ENCODE peak calls at places on chromosome 2, in nine cellular contexts. One of them, this sample, is unnamed.

GRCh38 chr2:79593237-79593867 is 80.5 kb downstream of the CTNNA2 start:
- DNase-seq in MM.1S: no peak
- DNase-seq in fibroblast of lung: no peak
- DNase-seq in HCT116: no peak
- DNase-seq in GM23248: no peak
- DNase-seq in GM12878: no peak
- DNase-seq in H1: no peak
- DNase-seq in PC-9: no peak
- DNase-seq in neural progenitor cell: no peak
- DNase-seq in this sample: no peak

GRCh38 chr2:45396671-45397070 is 214.4 kb downstream of the SRBD1 start:
- DNase-seq in MM.1S: no peak
- DNase-seq in fibroblast of lung: peak; percentile 28
- DNase-seq in HCT116: no peak
- DNase-seq in GM23248: no peak
- DNase-seq in GM12878: no peak
- DNase-seq in H1: no peak
- DNase-seq in PC-9: no peak
- DNase-seq in neural progenitor cell: no peak
- DNase-seq in this sample: no peak

GRCh38 chr2:13005048-13005447 is 288.3 kb downstream of the TRIB2 start:
- DNase-seq in MM.1S: no peak
- DNase-seq in fibroblast of lung: no peak
- DNase-seq in HCT116: no peak
- DNase-seq in GM23248: no peak
- DNase-seq in GM12878: no peak
- DNase-seq in H1: no peak
- DNase-seq in PC-9: no peak
- DNase-seq in neural progenitor cell: no peak
- DNase-seq in this sample: no peak

GRCh38 chr2:205807758-205808157 is 125.5 kb downstream of the NRP2 start:
- DNase-seq in MM.1S: no peak
- DNase-seq in fibroblast of lung: no peak
- DNase-seq in HCT116: no peak
- DNase-seq in GM23248: peak; percentile 6
- DNase-seq in GM12878: no peak
- DNase-seq in H1: no peak
- DNase-seq in PC-9: no peak
- DNase-seq in neural progenitor cell: no peak
- DNase-seq in this sample: no peak

GRCh38 chr2:234329202-234329930 is 167.5 kb downstream of the ARL4C start:
- DNase-seq in MM.1S: no peak
- DNase-seq in fibroblast of lung: peak; percentile 10
- DNase-seq in HCT116: no peak
- DNase-seq in GM23248: peak; percentile 38
- DNase-seq in GM12878: no peak
- DNase-seq in H1: no peak
- DNase-seq in PC-9: peak; percentile 88
- DNase-seq in neural progenitor cell: no peak
- DNase-seq in this sample: no peak

GRCh38 chr2:98372579-98372978 is 26.3 kb downstream of the CNGA3 start:
- DNase-seq in MM.1S: no peak
- DNase-seq in fibroblast of lung: no peak
- DNase-seq in HCT116: no peak
- DNase-seq in GM23248: no peak
- DNase-seq in GM12878: no peak
- DNase-seq in H1: peak; percentile 32
- DNase-seq in PC-9: no peak
- DNase-seq in neural progenitor cell: no peak
- DNase-seq in this sample: no peak

GRCh38 chr2:85718006-85718391 is 23.8 kb downstream of the GNLY start:
- DNase-seq in MM.1S: no peak
- DNase-seq in fibroblast of lung: no peak
- DNase-seq in HCT116: no peak
- DNase-seq in GM23248: no peak
- DNase-seq in GM12878: no peak
- DNase-seq in H1: no peak
- DNase-seq in PC-9: no peak
- DNase-seq in neural progenitor cell: no peak
- DNase-seq in this sample: no peak

GRCh38 chr2:38098351-38099095 is 22.6 kb upstream of the CYP1B1 start:
- DNase-seq in MM.1S: no peak
- DNase-seq in fibroblast of lung: no peak
- DNase-seq in HCT116: no peak
- DNase-seq in GM23248: no peak
- DNase-seq in GM12878: no peak
- DNase-seq in H1: no peak
- DNase-seq in PC-9: peak; percentile 85
- DNase-seq in neural progenitor cell: no peak
- DNase-seq in this sample: no peak

GRCh38 chr2:179044500-179044899 is 5.4 kb downstream of the CCDC141 start:
- DNase-seq in MM.1S: no peak
- DNase-seq in fibroblast of lung: no peak
- DNase-seq in HCT116: no peak
- DNase-seq in GM23248: no peak
- DNase-seq in GM12878: no peak
- DNase-seq in H1: no peak
- DNase-seq in PC-9: no peak
- DNase-seq in neural progenitor cell: no peak
- DNase-seq in this sample: no peak

GRCh38 chr2:190819835-190820234 is 60.8 kb upstream of the GLS start:
- DNase-seq in MM.1S: no peak
- DNase-seq in fibroblast of lung: peak; percentile 34
- DNase-seq in HCT116: no peak
- DNase-seq in GM23248: peak; percentile 92
- DNase-seq in GM12878: no peak
- DNase-seq in H1: no peak
- DNase-seq in PC-9: no peak
- DNase-seq in neural progenitor cell: no peak
- DNase-seq in this sample: peak; percentile 44

GRCh38 chr2:102841107-102841840 is 79.4 kb downstream of the TMEM182 start:
- DNase-seq in MM.1S: peak; percentile 53
- DNase-seq in fibroblast of lung: peak; percentile 50
- DNase-seq in HCT116: peak; percentile 7
- DNase-seq in GM23248: peak; percentile 68
- DNase-seq in GM12878: no peak
- DNase-seq in H1: peak; percentile 80
- DNase-seq in PC-9: no peak
- DNase-seq in neural progenitor cell: peak; percentile 87
- DNase-seq in this sample: peak; percentile 79

GRCh38 chr2:9554841-9555337 is 741 bp downstream of the ADAM17 start:
- DNase-seq in MM.1S: peak; percentile 55
- DNase-seq in fibroblast of lung: peak; percentile 92
- DNase-seq in HCT116: no peak
- DNase-seq in GM23248: peak; percentile 92
- DNase-seq in GM12878: no peak
- DNase-seq in H1: no peak
- DNase-seq in PC-9: peak; percentile 78
- DNase-seq in neural progenitor cell: peak; percentile 73
- DNase-seq in this sample: peak; percentile 83

GRCh38 chr2:34652636-34653035 is 1053.5 kb upstream of the FAM98A start:
- DNase-seq in MM.1S: peak; percentile 58
- DNase-seq in fibroblast of lung: peak; percentile 1
- DNase-seq in HCT116: no peak
- DNase-seq in GM23248: peak; percentile 43
- DNase-seq in GM12878: no peak
- DNase-seq in H1: no peak
- DNase-seq in PC-9: no peak
- DNase-seq in neural progenitor cell: peak; percentile 49
- DNase-seq in this sample: peak; percentile 60

GRCh38 chr2:168639501-168639900 is 162.9 kb upstream of the NOSTRIN start:
- DNase-seq in MM.1S: no peak
- DNase-seq in fibroblast of lung: peak; percentile 98
- DNase-seq in HCT116: no peak
- DNase-seq in GM23248: peak; percentile 33
- DNase-seq in GM12878: no peak
- DNase-seq in H1: no peak
- DNase-seq in PC-9: no peak
- DNase-seq in neural progenitor cell: peak; percentile 43
- DNase-seq in this sample: peak; percentile 82

GRCh38 chr2:165275932-165276331 is 36.7 kb downstream of the SCN2A start:
- DNase-seq in MM.1S: no peak
- DNase-seq in fibroblast of lung: no peak
- DNase-seq in HCT116: no peak
- DNase-seq in GM23248: no peak
- DNase-seq in GM12878: no peak
- DNase-seq in H1: no peak
- DNase-seq in PC-9: no peak
- DNase-seq in neural progenitor cell: no peak
- DNase-seq in this sample: no peak

GRCh38 chr2:165268751-165269150 is 29.5 kb downstream of the SCN2A start:
- DNase-seq in MM.1S: peak; percentile 26
- DNase-seq in fibroblast of lung: no peak
- DNase-seq in HCT116: no peak
- DNase-seq in GM23248: no peak
- DNase-seq in GM12878: no peak
- DNase-seq in H1: no peak
- DNase-seq in PC-9: no peak
- DNase-seq in neural progenitor cell: no peak
- DNase-seq in this sample: no peak

GRCh38 chr2:165274698-165275097 is 35.5 kb downstream of the SCN2A start:
- DNase-seq in MM.1S: peak; percentile 82
- DNase-seq in fibroblast of lung: peak; percentile 3
- DNase-seq in HCT116: no peak
- DNase-seq in GM23248: peak; percentile 55
- DNase-seq in GM12878: no peak
- DNase-seq in H1: no peak
- DNase-seq in PC-9: no peak
- DNase-seq in neural progenitor cell: no peak
- DNase-seq in this sample: no peak

GRCh38 chr2:165277295-165277694 is 38.1 kb downstream of the SCN2A start:
- DNase-seq in MM.1S: no peak
- DNase-seq in fibroblast of lung: peak; percentile 2
- DNase-seq in HCT116: no peak
- DNase-seq in GM23248: peak; percentile 15
- DNase-seq in GM12878: no peak
- DNase-seq in H1: no peak
- DNase-seq in PC-9: no peak
- DNase-seq in neural progenitor cell: no peak
- DNase-seq in this sample: no peak

GRCh38 chr2:165273176-165273575 is 34.0 kb downstream of the SCN2A start:
- DNase-seq in MM.1S: no peak
- DNase-seq in fibroblast of lung: no peak
- DNase-seq in HCT116: no peak
- DNase-seq in GM23248: no peak
- DNase-seq in GM12878: no peak
- DNase-seq in H1: no peak
- DNase-seq in PC-9: no peak
- DNase-seq in neural progenitor cell: no peak
- DNase-seq in this sample: no peak
- H4K20me1 ChIP-seq in MM.1S: no peaks in the 10 kb centered on the region
- H4K20me1 ChIP-seq in fibroblast of lung: no peaks in the 10 kb centered on the region
- H4K20me1 ChIP-seq in HCT116: no peaks in the 10 kb centered on the region
- H4K20me1 ChIP-seq in GM23248: no peaks in the 10 kb centered on the region
- H4K20me1 ChIP-seq in GM12878: no peaks in the 10 kb centered on the region
- H4K20me1 ChIP-seq in H1: no peaks in the 10 kb centered on the region
- H4K20me1 ChIP-seq in PC-9: no peaks in the 10 kb centered on the region
- H4K20me1 ChIP-seq in neural progenitor cell: no peaks in the 10 kb centered on the region
- H4K20me1 ChIP-seq in this sample: no peaks in the 10 kb centered on the region

GRCh38 chr2:70907130-70907756 is 28.5 kb upstream of the ATP6V1B1 start:
- DNase-seq in MM.1S: no peak
- DNase-seq in fibroblast of lung: peak; percentile 45
- DNase-seq in HCT116: no peak
- DNase-seq in GM23248: no peak
- DNase-seq in GM12878: no peak
- DNase-seq in H1: peak; percentile 59
- DNase-seq in PC-9: no peak
- DNase-seq in neural progenitor cell: peak; percentile 72
- DNase-seq in this sample: peak; percentile 9
- TF ChIP-seq EZH2 in MM.1S: no peak
- TF ChIP-seq EZH2 in fibroblast of lung: no peak
- TF ChIP-seq EZH2 in HCT116: no peak
- TF ChIP-seq EZH2 in GM23248: no peak
- TF ChIP-seq EZH2 in GM12878: no peak
- TF ChIP-seq EZH2 in H1: peak; percentile 100
- TF ChIP-seq EZH2 in PC-9: no peak
- TF ChIP-seq EZH2 in neural progenitor cell: peak; percentile 100
- TF ChIP-seq EZH2 in this sample: peak; percentile 99

DNA sequence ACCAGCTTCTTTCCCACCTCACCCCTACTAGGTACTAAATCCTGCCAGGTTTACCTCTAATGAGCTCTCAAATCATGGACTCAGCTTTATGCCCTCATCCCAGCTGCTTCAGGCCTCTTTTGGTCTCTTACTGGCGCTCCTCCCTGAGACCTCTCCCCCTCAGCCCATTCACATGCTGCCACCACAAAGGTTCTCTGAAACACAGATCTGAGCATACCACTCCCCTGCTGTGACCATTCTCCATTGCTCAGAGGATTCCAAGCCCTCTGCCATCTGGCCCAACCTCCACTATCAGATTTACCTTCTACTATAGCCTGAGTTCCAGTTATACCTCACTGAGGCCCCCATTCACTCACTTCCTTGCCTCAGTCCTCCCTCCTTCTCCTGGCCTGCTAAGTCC is 174.8 kb downstream of the ANKRD44 start:
- DNase-seq in MM.1S: no peak
- DNase-seq in fibroblast of lung: no peak
- DNase-seq in HCT116: no peak
- DNase-seq in GM23248: no peak
- DNase-seq in GM12878: no peak
- DNase-seq in H1: no peak
- DNase-seq in PC-9: no peak
- DNase-seq in neural progenitor cell: no peak
- DNase-seq in this sample: no peak
- H3K4me1 ChIP-seq in MM.1S: peaks cover under 1% of the 10 kb centered on the region
- H3K4me1 ChIP-seq in fibroblast of lung: peaks cover 8% of the 10 kb centered on the region
- H3K4me1 ChIP-seq in HCT116: no peaks in the 10 kb centered on the region
- H3K4me1 ChIP-seq in GM23248: peaks cover 18% of the 10 kb centered on the region
- H3K4me1 ChIP-seq in GM12878: peaks cover 32% of the 10 kb centered on the region
- H3K4me1 ChIP-seq in H1: no peaks in the 10 kb centered on the region
- H3K4me1 ChIP-seq in PC-9: peaks cover 19% of the 10 kb centered on the region
- H3K4me1 ChIP-seq in neural progenitor cell: peaks cover 14% of the 10 kb centered on the region
- H3K4me1 ChIP-seq in this sample: no peaks in the 10 kb centered on the region

GRCh38 chr2:239376351-239376750 is 24.5 kb downstream of the HDAC4 start:
- DNase-seq in MM.1S: no peak
- DNase-seq in fibroblast of lung: no peak
- DNase-seq in HCT116: no peak
- DNase-seq in GM23248: no peak
- DNase-seq in GM12878: no peak
- DNase-seq in H1: no peak
- DNase-seq in PC-9: no peak
- DNase-seq in neural progenitor cell: no peak
- DNase-seq in this sample: no peak

GRCh38 chr2:239376942-239377531 is 23.8 kb downstream of the HDAC4 start:
- DNase-seq in MM.1S: no peak
- DNase-seq in fibroblast of lung: no peak
- DNase-seq in HCT116: no peak
- DNase-seq in GM23248: no peak
- DNase-seq in GM12878: no peak
- DNase-seq in H1: no peak
- DNase-seq in PC-9: no peak
- DNase-seq in neural progenitor cell: no peak
- DNase-seq in this sample: no peak

GRCh38 chr2:239377591-239377990 is 23.2 kb downstream of the HDAC4 start:
- DNase-seq in MM.1S: no peak
- DNase-seq in fibroblast of lung: no peak
- DNase-seq in HCT116: no peak
- DNase-seq in GM23248: no peak
- DNase-seq in GM12878: no peak
- DNase-seq in H1: no peak
- DNase-seq in PC-9: no peak
- DNase-seq in neural progenitor cell: no peak
- DNase-seq in this sample: no peak

GRCh38 chr2:239374896-239375277 is 25.9 kb downstream of the HDAC4 start:
- DNase-seq in MM.1S: no peak
- DNase-seq in fibroblast of lung: no peak
- DNase-seq in HCT116: no peak
- DNase-seq in GM23248: no peak
- DNase-seq in GM12878: no peak
- DNase-seq in H1: no peak
- DNase-seq in PC-9: no peak
- DNase-seq in neural progenitor cell: no peak
- DNase-seq in this sample: no peak

GRCh38 chr2:239375278-239376061 is 25.4 kb downstream of the HDAC4 start:
- DNase-seq in MM.1S: no peak
- DNase-seq in fibroblast of lung: no peak
- DNase-seq in HCT116: no peak
- DNase-seq in GM23248: no peak
- DNase-seq in GM12878: no peak
- DNase-seq in H1: peak; percentile 48
- DNase-seq in PC-9: no peak
- DNase-seq in neural progenitor cell: peak; percentile 53
- DNase-seq in this sample: no peak
- H4K20me1 ChIP-seq in MM.1S: no peaks in the 10 kb centered on the region
- H4K20me1 ChIP-seq in fibroblast of lung: no peaks in the 10 kb centered on the region
- H4K20me1 ChIP-seq in HCT116: no peaks in the 10 kb centered on the region
- H4K20me1 ChIP-seq in GM23248: no peaks in the 10 kb centered on the region
- H4K20me1 ChIP-seq in GM12878: no peaks in the 10 kb centered on the region
- H4K20me1 ChIP-seq in H1: peaks cover 39% of the 10 kb centered on the region
- H4K20me1 ChIP-seq in PC-9: peaks cover 20% of the 10 kb centered on the region
- H4K20me1 ChIP-seq in neural progenitor cell: peaks cover 50% of the 10 kb centered on the region
- H4K20me1 ChIP-seq in this sample: peaks cover 4% of the 10 kb centered on the region